ENCODE peak calls at places on chromosomes 13 and 19, in nine cellular contexts. One of them, this sample, is unnamed.
A peak's percentile ranks its signal among the peaks of the same experiment; 100 is the strongest.

GRCh38 chr19:53158119-53158656 is 665 bp downstream of the ZNF347 start:
- DNase-seq in SJCRH30: peak; percentile 54
- DNase-seq in gastrocnemius medialis: peak; percentile 12
- DNase-seq in mucosa of descending colon: peak; percentile 58
- DNase-seq in tibial artery: peak; percentile 65
- DNase-seq in breast epithelium: peak; percentile 52
- DNase-seq in Caco-2: no peak
- DNase-seq in kidney epithelial cell: no peak
- DNase-seq in aorta: peak; percentile 49
- DNase-seq in this sample: peak; percentile 12

GRCh38 chr19:33221641-33222040 is 4.0 kb downstream of the SLC7A10 start:
- DNase-seq in aorta: no peak
- DNase-seq in kidney epithelial cell: no peak
- DNase-seq in Caco-2: no peak
- DNase-seq in breast epithelium: no peak
- DNase-seq in tibial artery: no peak
- DNase-seq in SJCRH30: no peak
- DNase-seq in mucosa of descending colon: no peak
- DNase-seq in gastrocnemius medialis: no peak
- DNase-seq in this sample: no peak

GRCh38 chr19:15841875-15842569 is 26.6 kb upstream of the OR10H1 start:
- DNase-seq in mucosa of descending colon: no peak
- DNase-seq in gastrocnemius medialis: no peak
- DNase-seq in SJCRH30: no peak
- DNase-seq in aorta: no peak
- DNase-seq in Caco-2: no peak
- DNase-seq in tibial artery: peak; percentile 27
- DNase-seq in kidney epithelial cell: no peak
- DNase-seq in breast epithelium: no peak
- DNase-seq in this sample: no peak

GRCh38 chr13:79060216-79060615 is 345.8 kb downstream of the RBM26 start:
- DNase-seq in aorta: no peak
- DNase-seq in kidney epithelial cell: no peak
- DNase-seq in Caco-2: no peak
- DNase-seq in mucosa of descending colon: no peak
- DNase-seq in breast epithelium: no peak
- DNase-seq in tibial artery: no peak
- DNase-seq in SJCRH30: no peak
- DNase-seq in gastrocnemius medialis: no peak
- DNase-seq in this sample: peak; percentile 14

GRCh38 chr13:21138561-21138960 is 37.8 kb downstream of the SKA3 start:
- DNase-seq in Caco-2: no peak
- DNase-seq in kidney epithelial cell: no peak
- DNase-seq in breast epithelium: no peak
- DNase-seq in SJCRH30: no peak
- DNase-seq in tibial artery: no peak
- DNase-seq in gastrocnemius medialis: no peak
- DNase-seq in aorta: no peak
- DNase-seq in mucosa of descending colon: no peak
- DNase-seq in this sample: no peak

GRCh38 chr13:42814868-42815267 is 33.5 kb downstream of the FAM216B start:
- DNase-seq in Caco-2: no peak
- DNase-seq in mucosa of descending colon: no peak
- DNase-seq in tibial artery: no peak
- DNase-seq in gastrocnemius medialis: no peak
- DNase-seq in SJCRH30: no peak
- DNase-seq in aorta: no peak
- DNase-seq in breast epithelium: no peak
- DNase-seq in kidney epithelial cell: no peak
- DNase-seq in this sample: peak; percentile 21

GRCh38 chr13:75258159-75258782 is 223.7 kb downstream of the TBC1D4 start:
- DNase-seq in SJCRH30: no peak
- DNase-seq in tibial artery: no peak
- DNase-seq in breast epithelium: no peak
- DNase-seq in aorta: no peak
- DNase-seq in kidney epithelial cell: no peak
- DNase-seq in gastrocnemius medialis: no peak
- DNase-seq in Caco-2: no peak
- DNase-seq in mucosa of descending colon: no peak
- DNase-seq in this sample: peak; percentile 55

GRCh38 chr13:80297094-80297493 is 43.8 kb downstream of the SPRY2 start:
- DNase-seq in tibial artery: no peak
- DNase-seq in aorta: no peak
- DNase-seq in SJCRH30: no peak
- DNase-seq in breast epithelium: no peak
- DNase-seq in kidney epithelial cell: no peak
- DNase-seq in mucosa of descending colon: no peak
- DNase-seq in Caco-2: no peak
- DNase-seq in gastrocnemius medialis: no peak
- DNase-seq in this sample: no peak

GRCh38 chr19:36916991-36917390 is 859 bp downstream of the ZNF568 start:
- DNase-seq in tibial artery: no peak
- DNase-seq in breast epithelium: no peak
- DNase-seq in gastrocnemius medialis: no peak
- DNase-seq in aorta: no peak
- DNase-seq in Caco-2: no peak
- DNase-seq in mucosa of descending colon: no peak
- DNase-seq in SJCRH30: peak; percentile 68
- DNase-seq in kidney epithelial cell: no peak
- DNase-seq in this sample: peak; percentile 9

GRCh38 chr19:30631035-30631375 is 258.8 kb downstream of the ZNF536 start:
- DNase-seq in tibial artery: no peak
- DNase-seq in Caco-2: no peak
- DNase-seq in mucosa of descending colon: no peak
- DNase-seq in SJCRH30: no peak
- DNase-seq in aorta: no peak
- DNase-seq in kidney epithelial cell: no peak
- DNase-seq in breast epithelium: no peak
- DNase-seq in gastrocnemius medialis: no peak
- DNase-seq in this sample: no peak

GRCh38 chr19:38736036-38736412 is 8.2 kb downstream of the CAPN12 start:
- DNase-seq in Caco-2: peak; percentile 79
- DNase-seq in aorta: peak; percentile 68
- DNase-seq in gastrocnemius medialis: no peak
- DNase-seq in mucosa of descending colon: peak; percentile 77
- DNase-seq in kidney epithelial cell: no peak
- DNase-seq in breast epithelium: no peak
- DNase-seq in SJCRH30: no peak
- DNase-seq in tibial artery: peak; percentile 74
- DNase-seq in this sample: no peak

GRCh38 chr19:1270168-1270853 is 1.2 kb downstream of the CIRBP start:
- DNase-seq in gastrocnemius medialis: peak; percentile 87
- DNase-seq in mucosa of descending colon: peak; percentile 60
- DNase-seq in tibial artery: no peak
- DNase-seq in SJCRH30: no peak
- DNase-seq in kidney epithelial cell: no peak
- DNase-seq in Caco-2: no peak
- DNase-seq in breast epithelium: no peak
- DNase-seq in aorta: no peak
- DNase-seq in this sample: no peak
- H3K36me3 ChIP-seq in gastrocnemius medialis: no peaks in the 10 kb centered on the region
- H3K36me3 ChIP-seq in mucosa of descending colon: peaks cover 19% of the 10 kb centered on the region
- H3K36me3 ChIP-seq in tibial artery: peaks cover 44% of the 10 kb centered on the region
- H3K36me3 ChIP-seq in SJCRH30: peaks cover 36% of the 10 kb centered on the region
- H3K36me3 ChIP-seq in kidney epithelial cell: peaks cover 7% of the 10 kb centered on the region
- H3K36me3 ChIP-seq in Caco-2: peaks cover 2% of the 10 kb centered on the region
- H3K36me3 ChIP-seq in breast epithelium: peaks cover 5% of the 10 kb centered on the region
- H3K36me3 ChIP-seq in aorta: peaks cover 7% of the 10 kb centered on the region
- H3K36me3 ChIP-seq in this sample: peaks cover 48% of the 10 kb centered on the region

GRCh38 chr19:11091343-11092153 is 2.3 kb downstream of the LDLR start:
- DNase-seq in Caco-2: peak; percentile 80
- DNase-seq in aorta: peak; percentile 70
- DNase-seq in mucosa of descending colon: peak; percentile 68
- DNase-seq in breast epithelium: peak; percentile 77
- DNase-seq in kidney epithelial cell: peak; percentile 83
- DNase-seq in tibial artery: peak; percentile 78
- DNase-seq in SJCRH30: no peak
- DNase-seq in gastrocnemius medialis: peak; percentile 42
- DNase-seq in this sample: peak; percentile 74
- H3K36me3 ChIP-seq in Caco-2: peaks cover 10% of the 10 kb centered on the region
- H3K36me3 ChIP-seq in aorta: no peaks in the 10 kb centered on the region
- H3K36me3 ChIP-seq in mucosa of descending colon: no peaks in the 10 kb centered on the region
- H3K36me3 ChIP-seq in breast epithelium: no peaks in the 10 kb centered on the region
- H3K36me3 ChIP-seq in kidney epithelial cell: peaks cover 2% of the 10 kb centered on the region
- H3K36me3 ChIP-seq in tibial artery: no peaks in the 10 kb centered on the region
- H3K36me3 ChIP-seq in SJCRH30: peaks cover 38% of the 10 kb centered on the region
- H3K36me3 ChIP-seq in gastrocnemius medialis: no peaks in the 10 kb centered on the region
- H3K36me3 ChIP-seq in this sample: peaks cover 55% of the 10 kb centered on the region

GRCh38 chr19:5220866-5221265 is 119.7 kb downstream of the PTPRS start:
- DNase-seq in Caco-2: no peak
- DNase-seq in tibial artery: no peak
- DNase-seq in mucosa of descending colon: no peak
- DNase-seq in breast epithelium: no peak
- DNase-seq in SJCRH30: no peak
- DNase-seq in gastrocnemius medialis: no peak
- DNase-seq in aorta: no peak
- DNase-seq in kidney epithelial cell: no peak
- DNase-seq in this sample: no peak

GRCh38 chr19:5218255-5218855 is 122.3 kb downstream of the PTPRS start:
- DNase-seq in SJCRH30: no peak
- DNase-seq in gastrocnemius medialis: no peak
- DNase-seq in kidney epithelial cell: no peak
- DNase-seq in breast epithelium: no peak
- DNase-seq in mucosa of descending colon: no peak
- DNase-seq in Caco-2: no peak
- DNase-seq in tibial artery: no peak
- DNase-seq in aorta: no peak
- DNase-seq in this sample: no peak

GRCh38 chr19:5220361-5220760 is 120.3 kb downstream of the PTPRS start:
- DNase-seq in mucosa of descending colon: no peak
- DNase-seq in kidney epithelial cell: no peak
- DNase-seq in Caco-2: no peak
- DNase-seq in SJCRH30: no peak
- DNase-seq in breast epithelium: no peak
- DNase-seq in gastrocnemius medialis: no peak
- DNase-seq in aorta: no peak
- DNase-seq in tibial artery: no peak
- DNase-seq in this sample: no peak

GRCh38 chr19:5219551-5220304 is 120.9 kb downstream of the PTPRS start:
- DNase-seq in Caco-2: no peak
- DNase-seq in SJCRH30: no peak
- DNase-seq in tibial artery: no peak
- DNase-seq in gastrocnemius medialis: no peak
- DNase-seq in aorta: no peak
- DNase-seq in kidney epithelial cell: no peak
- DNase-seq in mucosa of descending colon: no peak
- DNase-seq in breast epithelium: no peak
- DNase-seq in this sample: no peak

DNA sequence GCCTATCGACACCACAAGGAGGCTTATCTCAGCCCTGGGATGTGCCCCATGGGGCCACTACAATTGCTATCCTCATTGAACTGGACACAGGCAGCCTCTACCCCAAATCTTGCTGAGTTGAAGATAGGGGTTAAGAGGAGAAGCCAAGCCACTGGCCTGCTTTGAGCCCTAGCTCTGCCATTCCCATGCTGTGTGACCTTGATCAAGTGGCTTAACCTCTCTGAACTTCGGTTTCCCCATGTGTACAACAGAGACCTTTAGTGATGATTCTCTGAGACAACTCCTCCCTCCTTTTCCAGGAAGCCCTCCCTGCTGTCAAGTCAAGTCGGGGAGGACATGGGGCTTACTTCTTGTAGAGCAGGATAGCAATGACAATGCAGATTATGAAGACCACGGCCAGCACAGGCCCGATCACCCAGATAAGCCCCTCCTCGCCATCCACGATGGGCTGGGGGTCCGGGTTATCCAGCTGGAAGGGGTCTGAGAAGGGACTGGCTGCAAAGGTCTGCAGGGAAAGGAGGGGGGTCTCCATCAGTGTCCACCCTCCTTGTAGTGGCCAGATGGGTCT is 121.6 kb downstream of the PTPRS start:
- DNase-seq in gastrocnemius medialis: no peak
- DNase-seq in Caco-2: no peak
- DNase-seq in aorta: no peak
- DNase-seq in SJCRH30: no peak
- DNase-seq in tibial artery: no peak
- DNase-seq in mucosa of descending colon: no peak
- DNase-seq in breast epithelium: no peak
- DNase-seq in kidney epithelial cell: no peak
- DNase-seq in this sample: no peak
- H3K36me3 ChIP-seq in gastrocnemius medialis: no peaks in the 10 kb centered on the region
- H3K36me3 ChIP-seq in Caco-2: no peaks in the 10 kb centered on the region
- H3K36me3 ChIP-seq in aorta: peaks cover 12% of the 10 kb centered on the region
- H3K36me3 ChIP-seq in SJCRH30: no peaks in the 10 kb centered on the region
- H3K36me3 ChIP-seq in tibial artery: peaks cover 97% of the 10 kb centered on the region
- H3K36me3 ChIP-seq in mucosa of descending colon: no peaks in the 10 kb centered on the region
- H3K36me3 ChIP-seq in breast epithelium: peaks cover 1% of the 10 kb centered on the region
- H3K36me3 ChIP-seq in kidney epithelial cell: no peaks in the 10 kb centered on the region
- H3K36me3 ChIP-seq in this sample: peaks cover 83% of the 10 kb centered on the region

GRCh38 chr19:14463747-14464146 is 11.4 kb downstream of the PTGER1 start:
- DNase-seq in SJCRH30: no peak
- DNase-seq in tibial artery: no peak
- DNase-seq in aorta: no peak
- DNase-seq in breast epithelium: no peak
- DNase-seq in kidney epithelial cell: no peak
- DNase-seq in mucosa of descending colon: no peak
- DNase-seq in Caco-2: no peak
- DNase-seq in gastrocnemius medialis: no peak
- DNase-seq in this sample: no peak

GRCh38 chr19:14470031-14470876 is 4.9 kb downstream of the PTGER1 start:
- DNase-seq in kidney epithelial cell: no peak
- DNase-seq in breast epithelium: no peak
- DNase-seq in Caco-2: no peak
- DNase-seq in aorta: no peak
- DNase-seq in gastrocnemius medialis: no peak
- DNase-seq in tibial artery: no peak
- DNase-seq in mucosa of descending colon: no peak
- DNase-seq in SJCRH30: no peak
- DNase-seq in this sample: no peak

GRCh38 chr19:14467391-14467790 is 7.8 kb downstream of the PTGER1 start:
- DNase-seq in Caco-2: no peak
- DNase-seq in breast epithelium: no peak
- DNase-seq in mucosa of descending colon: no peak
- DNase-seq in aorta: no peak
- DNase-seq in SJCRH30: no peak
- DNase-seq in tibial artery: no peak
- DNase-seq in gastrocnemius medialis: no peak
- DNase-seq in kidney epithelial cell: no peak
- DNase-seq in this sample: no peak

GRCh38 chr19:14471436-14472187 is 3.5 kb downstream of the PTGER1 start:
- DNase-seq in mucosa of descending colon: no peak
- DNase-seq in Caco-2: no peak
- DNase-seq in breast epithelium: no peak
- DNase-seq in gastrocnemius medialis: no peak
- DNase-seq in tibial artery: no peak
- DNase-seq in aorta: no peak
- DNase-seq in kidney epithelial cell: no peak
- DNase-seq in SJCRH30: no peak
- DNase-seq in this sample: no peak

DNA sequence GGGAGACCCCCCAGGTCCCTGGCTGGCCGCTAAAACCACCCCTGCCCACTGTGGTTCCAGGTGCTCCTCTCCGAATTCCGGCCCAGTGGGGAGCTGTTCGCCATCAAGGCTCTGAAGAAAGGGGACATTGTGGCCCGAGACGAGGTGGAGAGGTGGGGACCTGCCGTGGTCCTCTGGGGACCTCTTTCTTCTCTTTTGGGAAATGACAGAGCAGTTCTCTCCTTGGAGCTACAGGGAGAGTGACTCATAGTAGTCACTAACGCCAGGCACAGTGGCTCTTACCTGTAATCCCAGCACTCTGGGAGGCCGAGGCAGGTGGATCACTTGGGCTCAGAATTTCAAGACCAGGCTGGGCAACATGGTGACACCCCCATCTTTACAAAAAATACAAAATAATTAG is 7.3 kb downstream of the PTGER1 start:
- DNase-seq in SJCRH30: no peak
- DNase-seq in mucosa of descending colon: no peak
- DNase-seq in aorta: no peak
- DNase-seq in Caco-2: no peak
- DNase-seq in tibial artery: no peak
- DNase-seq in kidney epithelial cell: no peak
- DNase-seq in breast epithelium: no peak
- DNase-seq in gastrocnemius medialis: no peak
- DNase-seq in this sample: no peak
- H3K36me3 ChIP-seq in SJCRH30: peaks cover 16% of the 10 kb centered on the region
- H3K36me3 ChIP-seq in mucosa of descending colon: no peaks in the 10 kb centered on the region
- H3K36me3 ChIP-seq in aorta: peaks cover 8% of the 10 kb centered on the region
- H3K36me3 ChIP-seq in Caco-2: no peaks in the 10 kb centered on the region
- H3K36me3 ChIP-seq in tibial artery: peaks cover 86% of the 10 kb centered on the region
- H3K36me3 ChIP-seq in kidney epithelial cell: peaks cover 1% of the 10 kb centered on the region
- H3K36me3 ChIP-seq in breast epithelium: no peaks in the 10 kb centered on the region
- H3K36me3 ChIP-seq in gastrocnemius medialis: no peaks in the 10 kb centered on the region
- H3K36me3 ChIP-seq in this sample: peaks cover 14% of the 10 kb centered on the region